ENCODE peak calls at places on chromosome 3, in four cellular contexts. Q is right atrium auricular region, L is H9, K is IMR-90. T is an unnamed sample.

GRCh38 chr3:150130404-150131100 is 159.9 kb upstream of the PFN2 start:
- DNase-seq in Q (no peak), K (no peak), L (peak; percentile 87), T (no peak)

GRCh38 chr3:50617096-50617791 is at the start of gene MAPKAPK3:
- DNase-seq in K (no peak), L (no peak), Q (no peak), T (peak; percentile 39)

GRCh38 chr3:38549486-38549885 is 53.3 kb downstream of the EXOG start:
- DNase-seq in L (no peak), K (no peak), Q (peak; percentile 55), T (no peak)

GRCh38 chr3:71753716-71754609 is at the start of gene GPR27:
- DNase-seq in L (peak; percentile 56), Q (no peak), K (peak; percentile 12), T (peak; percentile 39)

GRCh38 chr3:133930341-133930933 is 34.8 kb upstream of the RAB6B start:
- DNase-seq in Q (peak; percentile 34), K (peak; percentile 81), L (no peak), T (no peak)

GRCh38 chr3:129349791-129350190 is 71.1 kb downstream of the HMCES start:
- DNase-seq in Q (no peak), L (no peak), K (no peak), T (no peak)

GRCh38 chr3:9808345-9809037 is 1.6 kb upstream of the TTLL3 start:
- DNase-seq in Q (no peak), L (peak; percentile 72), K (peak; percentile 43), T (peak; percentile 71)

GRCh38 chr3:100400424-100400781 is 486 bp downstream of the TOMM70 start:
- DNase-seq in Q (no peak), L (no peak), K (peak; percentile 17), T (peak; percentile 10)

GRCh38 chr3:34783881-34784280 is 855.4 kb upstream of the ARPP21 start:
- DNase-seq in K (no peak), L (no peak), Q (no peak), T (no peak)

GRCh38 chr3:43723121-43723734 is 32.5 kb downstream of the ABHD5 start:
- DNase-seq in L (no peak), K (peak; percentile 77), Q (no peak), T (no peak)

GRCh38 chr3:98600412-98601095 is 7.1 kb upstream of the CPOX start:
- DNase-seq in Q (no peak), L (no peak), K (no peak), T (no peak)

GRCh38 chr3:127451321-127451720 is 139.2 kb downstream of the TPRA1 start:
- DNase-seq in L (no peak), K (no peak), Q (no peak), T (no peak)

GRCh38 chr3:54169524-54169923 is 47.2 kb downstream of the CACNA2D3 start:
- DNase-seq in L (no peak), Q (no peak), K (no peak), T (no peak)

GRCh38 chr3:27533718-27534578 is 49.8 kb upstream of the SLC4A7 start:
- DNase-seq in Q (peak; percentile 89), K (peak; percentile 99), L (peak; percentile 95), T (no peak)

GRCh38 chr3:157502916-157503620 is at the start of gene VEPH1:
- DNase-seq in Q (no peak), K (peak; percentile 85), L (peak; percentile 36), T (no peak)

GRCh38 chr3:107450254-107450653 is 72.5 kb upstream of the BBX start:
- DNase-seq in Q (no peak), L (no peak), K (peak; percentile 50), T (no peak)

GRCh38 chr3:143450656-143451055 is 331.1 kb downstream of the CHST2 start:
- DNase-seq in L (no peak), Q (no peak), K (no peak), T (no peak)

GRCh38 chr3:174859756-174860155 is 622 bp downstream of the NAALADL2 start:
- DNase-seq in K (no peak), L (no peak), Q (no peak), T (no peak)

GRCh38 chr3:97948351-97949109 is 23.7 kb downstream of the RIOX2 start:
- DNase-seq in Q (no peak), K (no peak), L (no peak), T (no peak)

GRCh38 chr3:59605318-59605717 is 555.5 kb upstream of the CFAP20DC start:
- DNase-seq in Q (no peak), K (no peak), L (no peak), T (peak; percentile 18)

GRCh38 chr3:71055602-71056001 is 527.9 kb downstream of the FOXP1 start:
- DNase-seq in L (no peak), Q (no peak), K (peak; percentile 85), T (no peak)

GRCh38 chr3:156024904-156025303 is 95.5 kb upstream of the KCNAB1 start:
- DNase-seq in K (peak; percentile 8), L (no peak), Q (no peak), T (no peak)

GRCh38 chr3:179324270-179324754 is 1.5 kb downstream of the ZNF639 start:
- DNase-seq in Q (no peak), K (peak; percentile 65), L (no peak), T (no peak)

GRCh38 chr3:194586839-194587238 is 46.4 kb downstream of the TMEM44 start:
- DNase-seq in Q (no peak), L (no peak), K (peak; percentile 84), T (no peak)

GRCh38 chr3:193884011-193884410 is 251.9 kb upstream of the HES1 start:
- DNase-seq in L (no peak), K (no peak), Q (no peak), T (no peak)

GRCh38 chr3:190697901-190698300 is 164.6 kb downstream of the GMNC start:
- DNase-seq in L (no peak), Q (no peak), K (peak; percentile 59), T (no peak)

GRCh38 chr3:194720048-194720447 is 34.4 kb downstream of the FAM43A start:
- DNase-seq in Q (no peak), L (no peak), K (no peak), T (no peak)

GRCh38 chr3:108767258-108767657 is 10.0 kb upstream of the RETNLB start:
- DNase-seq in L (no peak), Q (no peak), K (no peak), T (no peak)
- H3K27ac ChIP-seq in L (no peak overlapping the region), Q (no peak overlapping the region), K (no peak overlapping the region), T (no peak overlapping the region)

DNA sequence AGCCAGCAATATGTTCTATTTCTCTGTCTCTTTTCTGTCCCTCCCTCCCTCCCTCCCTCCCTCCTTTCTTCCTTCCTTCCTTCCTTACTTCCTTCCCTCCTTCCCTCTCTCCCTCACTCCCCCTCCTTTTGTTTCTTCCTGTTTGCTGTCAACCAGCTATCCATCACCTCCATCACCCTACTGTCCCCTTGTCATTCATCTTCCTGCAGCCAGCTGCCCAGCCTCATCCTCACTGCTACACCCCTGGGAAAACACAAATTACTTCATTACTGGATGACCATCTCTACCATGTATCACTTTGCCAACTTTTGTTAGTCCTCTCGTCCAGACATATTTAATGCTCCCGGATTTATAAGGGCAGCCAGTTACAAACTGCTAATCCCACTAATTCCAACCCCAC is 34.0 kb downstream of the SETMAR start:
- DNase-seq in L (no peak), Q (no peak), K (no peak), T (no peak)
- H3K27me3 ChIP-seq in L (no peaks in the 10 kb centered on the region), Q (no peaks in the 10 kb centered on the region), K (no peaks in the 10 kb centered on the region), T (no peaks in the 10 kb centered on the region)

GRCh38 chr3:177729939-177730700 is 532.8 kb upstream of the TBL1XR1 start:
- DNase-seq in Q (peak; percentile 65), K (no peak), L (no peak), T (no peak)

GRCh38 chr3:177731644-177732268 is 534.5 kb upstream of the TBL1XR1 start:
- DNase-seq in K (peak; percentile 88), L (no peak), Q (no peak), T (no peak)

GRCh38 chr3:177733936-177734335 is 536.7 kb upstream of the TBL1XR1 start:
- DNase-seq in L (no peak), K (no peak), Q (no peak), T (no peak)

GRCh38 chr3:177735441-177735840 is 538.2 kb upstream of the TBL1XR1 start:
- DNase-seq in Q (no peak), K (no peak), L (no peak), T (no peak)

GRCh38 chr3:177733233-177733632 is 536.0 kb upstream of the TBL1XR1 start:
- DNase-seq in L (no peak), K (peak; percentile 21), Q (no peak), T (no peak)
- H3K9me3 ChIP-seq in L (no peaks in the 10 kb centered on the region), K (no peaks in the 10 kb centered on the region), Q (no peaks in the 10 kb centered on the region), T (no peaks in the 10 kb centered on the region)

DNA sequence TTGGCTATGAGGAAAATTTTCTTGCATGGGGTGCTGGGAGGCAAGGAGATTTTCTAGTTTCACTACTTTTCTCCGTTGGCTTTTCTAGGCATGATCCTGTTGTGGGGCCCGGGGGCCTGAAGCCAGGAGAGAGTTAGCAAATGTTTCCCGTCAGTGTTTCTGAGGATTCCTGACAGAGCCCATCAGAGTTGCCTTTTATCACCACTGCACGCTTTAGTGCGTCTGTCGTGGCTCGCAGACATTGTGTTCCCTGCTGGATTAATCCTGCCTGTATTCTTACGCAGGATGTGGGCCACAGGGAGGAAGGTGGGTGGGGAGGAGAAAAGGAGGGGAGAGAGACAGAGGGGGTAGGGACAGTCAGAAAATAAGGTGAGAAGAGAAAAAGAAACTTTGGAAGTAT is 18.1 kb upstream of the BOC start:
- DNase-seq in Q (no peak), L (no peak), K (no peak), T (peak; percentile 21)
- H3K27ac ChIP-seq in Q (no peak overlapping the region), L (no peak overlapping the region), K (no peak overlapping the region), T (no peak overlapping the region)

GRCh38 chr3:69739204-69740102 is at the start of gene MITF:
- DNase-seq in Q (peak; percentile 93), L (peak; percentile 95), K (peak; percentile 88), T (peak; percentile 91)
- H3K27me3 ChIP-seq in Q (no peaks in the 10 kb centered on the region), L (peaks cover 5% of the 10 kb centered on the region), K (peaks cover under 1% of the 10 kb centered on the region), T (peaks cover 19% of the 10 kb centered on the region)

DNA sequence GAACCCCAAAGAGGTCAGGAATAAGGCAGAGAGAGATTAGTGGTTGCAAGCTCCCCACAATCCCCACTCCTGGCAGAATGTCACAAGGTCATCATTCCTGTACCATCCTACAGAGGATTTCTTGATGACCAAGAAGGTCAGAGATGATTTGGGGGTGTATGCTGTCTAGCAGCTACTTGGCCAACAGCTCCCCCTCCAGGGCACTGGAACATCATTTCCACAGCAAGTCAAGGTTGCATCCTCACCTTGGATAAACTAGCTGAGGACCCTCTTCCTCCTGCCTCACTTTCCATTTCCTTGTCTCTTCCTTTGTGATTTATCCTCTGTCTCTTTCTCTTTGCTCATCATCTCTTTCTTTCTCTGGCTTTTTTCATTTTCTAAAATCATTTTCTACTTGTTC is 106.3 kb downstream of the PROS1 start:
- DNase-seq in K (no peak), L (no peak), Q (no peak), T (no peak)
- H3K9me3 ChIP-seq in K (no peaks in the 10 kb centered on the region), L (peaks cover 71% of the 10 kb centered on the region), Q (no peaks in the 10 kb centered on the region), T (no peaks in the 10 kb centered on the region)

T was measured in WERI-Rb-1.